ENCODE peak calls at places on chromosomes 4 and X, in five cellular contexts. M, C, K, G and E are unnamed samples. For H3K4me1, the result is how much of the 10 kb centered on the place peaks cover.

GRCh38 chrX:121876316-121876715 is 828.9 kb downstream of the GLUD2 start:
- DNase-seq in M (no peak), C (no peak), K (no peak), G (peak), E (no peak)

GRCh38 chrX:148567229-148567628 is 66.8 kb downstream of the AFF2 start:
- DNase-seq in M (peak), C (no peak), K (no peak), G (no peak), E (no peak)

GRCh38 chrX:147476008-147476407 is 435.7 kb upstream of the FMR1 start:
- DNase-seq in M (peak), C (no peak), K (no peak), G (peak), E (peak)

GRCh38 chr4:4330794-4331193 is 40.7 kb downstream of the ZBTB49 start:
- DNase-seq in M (no peak), C (no peak), K (no peak), G (no peak), E (no peak)

GRCh38 chr4:53235547-53235946 is 130.3 kb downstream of the SCFD2 start:
- DNase-seq in M (no peak), C (no peak), K (no peak), G (no peak), E (no peak)

GRCh38 chrX:17931855-17932254 is 70.8 kb upstream of the RAI2 start:
- DNase-seq in M (no peak), C (no peak), K (no peak), G (peak), E (no peak)

GRCh38 chr4:119138046-119138445 is 2.4 kb downstream of the MYOZ2 start:
- DNase-seq in M (peak), C (no peak), K (no peak), G (peak), E (no peak)

GRCh38 chr4:140083320-140083719 is 70.7 kb downstream of the MAML3 start:
- DNase-seq in M (no peak), C (no peak), K (no peak), G (no peak), E (no peak)

GRCh38 chr4:121876976-121877773 is 6.9 kb upstream of the BBS7 start:
- DNase-seq in M (no peak), C (no peak), K (no peak), G (no peak), E (no peak)

GRCh38 chr4:132333723-132334045 is 815.4 kb upstream of the PCDH10 start:
- DNase-seq in M (no peak), C (no peak), K (no peak), G (no peak), E (no peak)

GRCh38 chr4:145195167-145195952 is 15.0 kb upstream of the OTUD4 start:
- DNase-seq in M (peak), C (no peak), K (no peak), G (peak), E (no peak)

GRCh38 chr4:31193516-31193915 is 473.3 kb downstream of the PCDH7 start:
- DNase-seq in M (no peak), C (no peak), K (no peak), G (no peak), E (no peak)

GRCh38 chr4:2934813-2935761 is 28.1 kb downstream of the NOP14 start:
- DNase-seq in M (peak), C (peak), K (peak), G (peak), E (peak)

GRCh38 chr4:2936773-2937145 is 26.4 kb downstream of the NOP14 start:
- DNase-seq in M (peak), C (peak), K (no peak), G (no peak), E (no peak)

GRCh38 chr4:2937146-2937857 is 25.9 kb downstream of the NOP14 start:
- DNase-seq in M (peak), C (peak), K (no peak), G (no peak), E (no peak)

GRCh38 chr4:2934077-2934812 is 29.0 kb downstream of the NOP14 start:
- DNase-seq in M (peak), C (peak), K (peak), G (peak), E (no peak)

DNA sequence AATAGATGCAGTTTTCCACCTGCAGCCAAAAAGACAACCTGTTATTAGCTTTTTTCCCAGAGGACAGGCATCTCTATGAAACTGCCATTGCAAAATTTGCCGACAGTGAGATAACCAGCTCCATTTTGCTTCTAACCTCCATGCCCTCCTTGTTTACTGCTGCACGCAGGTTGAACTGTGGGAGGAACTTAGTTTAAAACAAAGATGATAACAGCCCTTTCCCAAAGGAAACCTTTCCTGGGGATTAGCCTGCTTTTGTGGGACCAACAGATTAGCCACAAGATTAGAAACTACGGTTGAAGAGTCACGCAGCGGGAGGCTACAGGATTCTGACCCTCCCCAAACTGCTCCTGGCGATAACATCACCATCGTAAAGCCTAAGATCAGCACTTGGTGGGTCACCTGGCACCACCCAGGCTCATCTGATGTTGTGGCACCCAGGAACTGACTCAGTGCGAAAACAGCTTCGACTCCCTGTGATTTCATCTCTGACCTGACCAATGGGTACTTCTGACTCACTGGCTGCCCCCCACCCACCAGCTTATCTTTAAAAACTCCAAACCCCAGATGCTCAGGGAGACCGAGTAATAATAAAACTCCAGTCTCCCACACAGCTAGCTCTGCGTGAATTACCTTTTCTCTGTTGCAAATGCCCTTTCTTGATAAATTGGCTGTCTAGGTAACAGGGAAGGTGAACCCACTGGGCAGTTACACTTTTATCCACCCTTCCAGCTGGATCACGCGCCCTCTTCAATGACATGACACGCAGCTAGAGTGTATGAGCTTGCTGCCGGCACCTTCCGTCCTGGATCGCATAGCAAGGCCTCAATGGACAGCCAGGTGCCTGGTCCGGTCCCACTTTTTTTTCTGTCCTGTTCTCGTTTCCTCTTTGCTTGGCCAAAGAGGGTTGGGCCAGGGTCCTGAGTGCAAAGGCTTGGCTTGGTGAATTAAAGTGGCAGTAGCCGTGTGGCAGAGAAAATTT is 27.2 kb downstream of the NOP14 start:
- DNase-seq in M (peak), C (peak), K (no peak), G (no peak), E (no peak)
- H3K4me3 ChIP-seq in M (peak), C (peak), K (peak), G (peak), E (peak)

GRCh38 chr4:82784615-82785247 is 13.9 kb downstream of the SCD5 start:
- DNase-seq in M (no peak), C (no peak), K (no peak), G (no peak), E (no peak)

GRCh38 chr4:82786004-82786400 is 12.6 kb downstream of the SCD5 start:
- DNase-seq in M (no peak), C (no peak), K (no peak), G (peak), E (no peak)

GRCh38 chr4:82785248-82786003 is 13.2 kb downstream of the SCD5 start:
- DNase-seq in M (no peak), C (no peak), K (no peak), G (peak), E (no peak)

GRCh38 chr4:82787342-82787741 is 11.3 kb downstream of the SCD5 start:
- DNase-seq in M (no peak), C (no peak), K (no peak), G (no peak), E (no peak)

DNA sequence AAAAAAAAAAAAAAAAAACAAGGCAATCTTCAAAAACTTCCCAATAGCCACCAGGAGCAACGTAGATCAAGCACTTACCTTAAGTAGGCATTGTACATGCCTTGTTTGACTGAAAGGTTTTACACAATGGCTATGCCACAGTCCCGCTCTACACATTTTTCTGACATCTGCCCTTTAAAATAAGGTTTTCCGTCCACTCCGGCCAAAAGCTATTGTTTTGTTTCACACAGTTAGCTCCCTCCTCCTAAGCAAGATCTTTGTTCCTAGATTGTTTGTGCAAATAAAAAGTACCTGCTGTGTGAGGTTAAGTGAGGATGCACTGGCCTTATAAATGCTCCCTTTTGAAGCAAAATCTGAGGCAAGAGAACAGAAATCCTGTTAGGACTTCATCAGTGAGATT is 11.8 kb downstream of the SCD5 start:
- DNase-seq in M (no peak), C (no peak), K (no peak), G (no peak), E (no peak)
- H3K4me1 ChIP-seq in M (under half), C (under half), K (under half), G (under half), E (under half)

GRCh38 chr4:26786916-26787315 is 73.7 kb upstream of the STIM2 start:
- DNase-seq in M (no peak), C (no peak), K (no peak), G (no peak), E (no peak)
- H3K4me3 ChIP-seq in M (no peak), C (no peak), K (no peak), G (no peak), E (no peak)

GRCh38 chr4:184437988-184438774 is 36.2 kb downstream of the IRF2 start:
- DNase-seq in M (no peak), C (no peak), K (no peak), G (no peak), E (no peak)
- H3K4me1 ChIP-seq in M (under half), C (under half), K (under half), G (half or more), E (under half)

DNA sequence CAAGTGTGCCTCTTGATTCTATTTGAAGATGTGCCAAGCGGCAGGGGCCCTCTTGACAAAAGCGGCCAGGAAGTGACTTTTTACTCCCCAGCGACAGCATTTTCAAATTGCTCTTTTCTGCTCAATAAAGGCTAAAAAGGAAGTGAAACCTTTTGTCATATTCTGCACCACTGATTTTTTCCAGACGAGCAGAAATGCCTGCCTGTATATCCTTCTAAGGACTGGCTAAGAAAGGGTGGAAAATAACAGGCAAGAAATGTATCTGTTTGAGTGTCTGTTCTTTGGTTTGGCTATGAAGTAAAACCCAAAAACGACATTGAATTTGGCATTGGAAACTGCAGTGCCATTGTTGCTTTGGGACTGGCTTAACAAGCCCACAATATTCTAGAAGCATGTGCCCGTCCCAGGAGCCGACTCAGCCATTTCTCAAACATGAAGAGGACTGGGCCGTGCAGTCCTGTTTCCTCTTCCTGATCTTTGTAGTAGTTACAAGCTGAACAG is 25.5 kb downstream of the TMSB4X start:
- DNase-seq in M (no peak), C (no peak), K (no peak), G (no peak), E (no peak)
- H3K4me3 ChIP-seq in M (no peak), C (peak), K (no peak), G (no peak), E (no peak)

GRCh38 chr4:21605006-21605405 is 343.6 kb downstream of the KCNIP4 start:
- DNase-seq in M (no peak), C (no peak), K (no peak), G (no peak), E (no peak)
- H3K4me1 ChIP-seq in M (under half), C (under half), K (under half), G (under half), E (under half)

GRCh38 chrX:10619311-10620015 is 922 bp downstream of the MID1 start:
- DNase-seq in M (no peak), C (no peak), K (no peak), G (no peak), E (no peak)

GRCh38 chrX:10618911-10619310 is 1.5 kb downstream of the MID1 start:
- DNase-seq in M (peak), C (no peak), K (no peak), G (peak), E (no peak)

GRCh38 chrX:10617964-10618342 is 2.4 kb downstream of the MID1 start:
- DNase-seq in M (no peak), C (no peak), K (no peak), G (no peak), E (no peak)

GRCh38 chrX:10622197-10622596 is 1.8 kb upstream of the MID1 start:
- DNase-seq in M (no peak), C (no peak), K (no peak), G (no peak), E (no peak)

DNA sequence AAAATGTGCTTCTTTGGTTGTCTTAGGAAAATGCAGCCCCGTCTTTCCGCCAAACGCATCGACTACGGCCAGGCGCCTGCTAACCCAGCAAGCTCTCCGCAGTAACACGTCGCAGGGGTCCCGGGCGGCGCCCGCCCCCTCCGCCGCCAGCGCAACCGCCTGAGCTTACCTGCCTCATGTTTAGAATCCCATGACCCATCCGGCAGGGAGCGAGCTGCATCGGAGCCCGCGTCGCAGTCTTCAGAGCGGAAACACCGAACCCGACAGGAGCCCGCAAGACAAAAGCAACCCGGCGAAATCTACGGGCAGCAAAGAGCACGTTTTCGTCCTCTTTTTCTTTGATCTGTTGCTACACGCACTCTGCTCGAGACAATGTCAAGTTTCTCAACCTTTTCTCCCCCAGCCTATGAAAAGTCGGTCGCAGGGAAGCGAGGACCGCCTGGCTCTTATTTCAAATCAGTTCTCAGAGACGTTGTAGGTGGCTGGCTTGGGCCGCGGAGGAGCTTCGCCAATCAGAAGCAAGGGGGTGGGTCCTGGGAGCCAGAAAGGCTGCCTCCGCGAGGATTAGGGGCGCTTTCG is at the start of gene MID1:
- DNase-seq in M (peak), C (peak), K (peak), G (peak), E (peak)
- H3K4me3 ChIP-seq in M (peak), C (peak), K (peak), G (peak), E (peak)

GRCh38 chr4:2596153-2596552 is 59.7 kb downstream of the FAM193A start:
- DNase-seq in M (no peak), C (no peak), K (no peak), G (no peak), E (no peak)
- H3K4me1 ChIP-seq in M (under half), C (under half), K (under half), G (half or more), E (under half)

GRCh38 chr4:81405900-81406401 is 65.8 kb downstream of the RASGEF1B start:
- DNase-seq in M (peak), C (no peak), K (no peak), G (peak), E (peak)
- H3K4me3 ChIP-seq in M (no peak), C (peak), K (no peak), G (no peak), E (no peak)

DNA sequence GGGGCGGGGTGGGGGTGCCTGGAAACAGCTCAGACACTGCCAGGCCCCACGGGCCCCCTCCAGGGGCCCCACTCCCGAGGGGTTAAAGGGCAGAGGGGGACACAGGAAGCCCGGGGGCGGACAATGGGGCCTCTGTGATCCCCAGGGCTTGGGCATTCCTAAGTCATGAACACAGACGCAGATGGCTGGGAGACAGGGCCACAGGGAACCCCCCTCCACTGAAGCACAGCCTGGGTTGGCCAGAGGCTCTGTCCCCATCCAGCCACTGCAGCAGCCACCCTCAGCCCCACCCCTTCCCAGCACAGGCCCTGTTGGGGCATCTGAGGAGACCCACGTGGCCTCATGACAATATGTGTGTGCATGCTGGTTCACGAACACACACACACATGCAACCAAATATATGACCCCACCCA is 3.9 kb downstream of the L1CAM start:
- DNase-seq in M (no peak), C (no peak), K (no peak), G (no peak), E (no peak)
- H3K4me1 ChIP-seq in M (under half), C (under half), K (under half), G (under half), E (under half)